ENCODE peak calls at places on chromosome 16, in seven cellular contexts. F is SK-N-SH, X is HCT116, R is GM12878, B is H1, Q is K562, P is HepG2. D is an unnamed sample.

GRCh38 chr16:7440886-7441400 is 108.3 kb downstream of the RBFOX1 start:
- DNase-seq in X (no peak), F (no peak), R (no peak), P (no peak), Q (no peak), B (no peak), D (no peak)

GRCh38 chr16:73951541-73951940 is 345.1 kb upstream of the PSMD7 start:
- DNase-seq in P (no peak), X (no peak), B (no peak), Q (no peak), F (no peak), R (no peak), D (no peak)

GRCh38 chr16:14011006-14011405 is 60.1 kb upstream of the MRTFB start:
- DNase-seq in R (no peak), F (no peak), X (no peak), P (no peak), Q (no peak), B (no peak), D (no peak)

GRCh38 chr16:7086842-7087616 is 245.6 kb upstream of the RBFOX1 start:
- DNase-seq in B (peak), X (no peak), Q (no peak), P (peak), R (no peak), F (peak), D (peak)

GRCh38 chr16:4922721-4923342 is 14.1 kb downstream of the PPL start:
- DNase-seq in R (no peak), X (no peak), F (no peak), B (no peak), P (no peak), Q (no peak), D (no peak)

GRCh38 chr16:20910781-20911321 is 10.3 kb downstream of the LYRM1 start:
- DNase-seq in X (peak), B (no peak), Q (no peak), P (no peak), F (no peak), R (no peak), D (no peak)

GRCh38 chr16:67055712-67056487 is 27.0 kb downstream of the CBFB start:
- DNase-seq in X (no peak), F (peak), R (no peak), Q (peak), P (peak), B (no peak), D (no peak)

GRCh38 chr16:74724820-74725549 is 24.3 kb upstream of the MLKL start:
- DNase-seq in R (no peak), Q (no peak), P (no peak), X (no peak), F (no peak), B (no peak), D (no peak)

GRCh38 chr16:24819462-24820040 is 26.2 kb upstream of the SLC5A11 start:
- DNase-seq in R (no peak), Q (no peak), F (no peak), B (no peak), P (no peak), X (no peak), D (no peak)

GRCh38 chr16:31081428-31082351 is 7.1 kb downstream of the PRSS53 start:
- DNase-seq in X (no peak), P (no peak), F (no peak), B (no peak), R (no peak), Q (no peak), D (no peak)

GRCh38 chr16:77840623-77841274 is 52.4 kb downstream of the VAT1L start:
- DNase-seq in Q (no peak), P (no peak), B (no peak), R (no peak), X (no peak), F (no peak), D (no peak)

GRCh38 chr16:22318690-22319358 is 21.6 kb downstream of the POLR3E start:
- DNase-seq in B (no peak), P (peak), R (no peak), F (peak), X (no peak), Q (peak), D (no peak)

GRCh38 chr16:14564881-14565687 is 65.0 kb downstream of the PARN start:
- DNase-seq in X (no peak), Q (no peak), R (no peak), P (peak), F (no peak), B (no peak), D (peak)

GRCh38 chr16:70757183-70757582 is 43.8 kb downstream of the VAC14 start:
- DNase-seq in B (no peak), R (no peak), X (no peak), P (no peak), F (no peak), Q (no peak), D (no peak)

GRCh38 chr16:58021661-58022551 is 3.6 kb upstream of the MMP15 start:
- DNase-seq in R (no peak), F (peak), B (no peak), Q (no peak), X (no peak), P (no peak), D (no peak)

GRCh38 chr16:12437761-12438440 is 365.8 kb downstream of the CPPED1 start:
- DNase-seq in X (no peak), F (no peak), R (no peak), B (no peak), Q (no peak), P (no peak), D (no peak)

GRCh38 chr16:69563605-69564580 is 1.9 kb upstream of the NFAT5 start:
- DNase-seq in X (no peak), B (no peak), Q (no peak), F (no peak), R (peak), P (peak), D (no peak)

GRCh38 chr16:23640669-23640958 is 496 bp downstream of the PALB2 start:
- DNase-seq in R (no peak), Q (no peak), F (peak), P (no peak), B (peak), X (no peak), D (no peak)

GRCh38 chr16:66741131-66741900 is 10.1 kb downstream of the DYNC1LI2 start:
- DNase-seq in F (peak), R (no peak), Q (peak), B (no peak), X (peak), P (peak), D (peak)

GRCh38 chr16:17571499-17572093 is 100.8 kb upstream of the XYLT1 start:
- DNase-seq in R (no peak), P (no peak), X (peak), B (no peak), Q (no peak), F (no peak), D (no peak)

GRCh38 chr16:21703589-21704174 is 39.9 kb downstream of the OTOA start:
- DNase-seq in Q (no peak), R (peak), B (no peak), F (no peak), P (no peak), X (no peak), D (no peak)

GRCh38 chr16:52497067-52497816 is 49.7 kb downstream of the TOX3 start:
- DNase-seq in Q (no peak), X (no peak), B (no peak), F (peak), R (no peak), P (peak), D (peak)

GRCh38 chr16:57091990-57092785 is at the start of gene CPNE2:
- DNase-seq in R (no peak), B (no peak), P (no peak), Q (peak), X (no peak), F (peak), D (peak)

GRCh38 chr16:56493131-56493530 is 26.7 kb downstream of the BBS2 start:
- DNase-seq in R (no peak), B (no peak), Q (no peak), P (peak), F (no peak), X (no peak), D (no peak)

GRCh38 chr16:55552621-55553020 is 13.9 kb upstream of the CAPNS2 start:
- DNase-seq in B (no peak), R (no peak), P (no peak), X (no peak), Q (no peak), F (no peak), D (no peak)

GRCh38 chr16:81905277-81905676 is 106.0 kb downstream of the SDR42E1 start:
- DNase-seq in P (no peak), F (no peak), X (no peak), B (no peak), R (no peak), Q (no peak), D (no peak)

GRCh38 chr16:11977206-11978041 is 890 bp downstream of the SNX29 start:
- DNase-seq in X (peak), P (no peak), B (no peak), F (peak), R (no peak), Q (peak), D (peak)

GRCh38 chr16:84423416-84423837 is 55.1 kb downstream of the ATP2C2 start:
- DNase-seq in B (no peak), Q (peak), R (peak), P (peak), F (peak), X (peak), D (peak)
- TF ChIP-seq JUND in B (no peak), Q (peak), R (no peak), P (no peak), F (no peak), X (no peak), D (no peak)

GRCh38 chr16:2250652-2251280 is 621 bp downstream of the ECI1 start:
- DNase-seq in P (no peak), X (no peak), Q (no peak), F (no peak), B (no peak), R (no peak), D (peak)
- TF ChIP-seq JUND in P (no peak), X (no peak), Q (no peak), F (no peak), B (no peak), R (no peak), D (no peak)

DNA sequence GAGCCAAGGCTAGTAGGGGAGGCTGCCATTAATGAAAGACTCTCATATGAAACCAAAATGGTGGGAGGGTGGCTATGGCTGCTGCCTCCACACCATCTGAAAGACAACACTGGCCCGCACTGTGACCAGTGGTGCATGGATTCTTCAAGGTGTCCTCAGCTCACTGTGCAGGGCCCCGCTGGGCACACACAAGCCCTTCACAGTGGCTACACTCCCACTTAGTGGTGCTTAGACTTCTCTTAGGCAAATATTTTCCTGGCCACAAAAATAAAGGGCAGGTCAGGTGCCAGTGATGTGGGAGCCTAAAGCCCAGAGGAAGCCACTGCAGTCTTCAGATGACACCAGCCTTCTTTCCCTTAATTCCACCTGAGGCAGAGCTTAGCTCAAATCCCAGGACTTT is 38.1 kb upstream of the IRX3 start:
- DNase-seq in X (no peak), F (no peak), P (no peak), Q (no peak), B (no peak), R (no peak), D (no peak)
- TF ChIP-seq JUND in X (no peak), F (no peak), P (no peak), Q (no peak), B (no peak), R (no peak), D (no peak)

GRCh38 chr16:1651509-1652342 is 26.4 kb upstream of the JPT2 start:
- DNase-seq in B (no peak), F (peak), R (no peak), P (no peak), X (no peak), Q (no peak), D (no peak)

GRCh38 chr16:1647904-1648303 is 30.2 kb upstream of the JPT2 start:
- DNase-seq in R (no peak), F (no peak), X (no peak), Q (no peak), B (no peak), P (no peak), D (no peak)

GRCh38 chr16:1653023-1653422 is 25.1 kb upstream of the JPT2 start:
- DNase-seq in X (no peak), Q (no peak), F (no peak), P (no peak), R (no peak), B (no peak), D (no peak)

GRCh38 chr16:1650131-1650530 is 27.9 kb upstream of the JPT2 start:
- DNase-seq in B (no peak), F (no peak), X (no peak), P (no peak), R (no peak), Q (no peak), D (no peak)

DNA sequence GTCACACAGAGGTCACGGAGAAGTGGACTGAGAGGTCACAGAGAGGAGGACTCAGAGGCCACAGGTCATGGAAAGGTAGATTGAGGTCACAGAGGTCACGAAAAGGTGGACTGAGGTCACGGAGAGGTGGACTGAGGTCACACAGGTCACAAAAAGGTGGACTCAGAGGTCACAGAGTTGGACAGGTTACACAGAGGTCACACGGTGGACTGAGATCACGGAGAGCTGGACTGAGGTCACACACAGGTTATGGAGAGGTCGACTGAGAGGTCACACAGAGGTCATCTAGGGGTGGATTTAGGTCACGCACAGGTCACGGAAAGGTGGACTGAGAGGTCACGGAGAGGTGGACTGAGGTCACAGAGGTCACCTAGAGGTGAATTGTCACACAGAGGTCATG is 27.0 kb upstream of the JPT2 start:
- DNase-seq in P (no peak), B (no peak), X (no peak), R (no peak), F (no peak), Q (no peak), D (no peak)
- TF ChIP-seq JUND in P (no peak), B (no peak), X (no peak), R (no peak), F (no peak), Q (no peak), D (no peak)